ENCODE peak calls at places on chromosome 20, in five cellular contexts. L is ascending aorta, F is cardiac muscle cell, T is IMR-90, K is coronary artery. S is an unnamed sample.

GRCh38 chr20:24963672-24964517 is 14.8 kb downstream of the CST7 start:
- DNase-seq in L (no peak), F (no peak), T (no peak), K (no peak), S (no peak)

GRCh38 chr20:49863666-49864065 is 51.0 kb downstream of the SLC9A8 start:
- DNase-seq in L (peak; percentile 41), F (no peak), T (no peak), K (no peak), S (no peak)

GRCh38 chr20:17641520-17641964 is 40.5 kb downstream of the RRBP1 start:
- DNase-seq in L (no peak), F (no peak), T (no peak), K (no peak), S (no peak)

GRCh38 chr20:14799671-14800070 is 462.3 kb upstream of the FLRT3 start:
- DNase-seq in L (no peak), F (no peak), T (no peak), K (no peak), S (no peak)

GRCh38 chr20:45138451-45139300 is 14.4 kb upstream of the WFDC12 start:
- DNase-seq in L (peak; percentile 67), F (peak; percentile 38), T (no peak), K (no peak), S (peak; percentile 50)

GRCh38 chr20:3749689-3750639 is 17.5 kb downstream of the HSPA12B start:
- DNase-seq in L (no peak), F (peak; percentile 63), T (no peak), K (no peak), S (peak; percentile 68)

GRCh38 chr20:18702736-18703135 is 110.8 kb upstream of the SCP2D1 start:
- DNase-seq in L (no peak), F (no peak), T (no peak), K (no peak), S (no peak)

GRCh38 chr20:47090835-47091234 is 196.2 kb downstream of the EYA2 start:
- DNase-seq in L (no peak), F (no peak), T (no peak), K (no peak), S (no peak)

GRCh38 chr20:37202267-37202943 is 23.1 kb upstream of the MROH8 start:
- DNase-seq in L (peak; percentile 72), F (peak; percentile 65), T (peak; percentile 98), K (no peak), S (peak; percentile 33)

GRCh38 chr20:48864738-48865318 is 37.0 kb upstream of the PREX1 start:
- DNase-seq in L (no peak), F (no peak), T (no peak), K (no peak), S (no peak)

GRCh38 chr20:53842301-53843099 is 227.9 kb downstream of the BCAS1 start:
- DNase-seq in L (no peak), F (no peak), T (no peak), K (no peak), S (no peak)

GRCh38 chr20:36582322-36582721 is 8.9 kb downstream of the TGIF2 start:
- DNase-seq in L (no peak), F (no peak), T (no peak), K (no peak), S (no peak)

GRCh38 chr20:46434597-46434996 is 28.2 kb upstream of the ELMO2 start:
- DNase-seq in L (no peak), F (no peak), T (no peak), K (no peak), S (no peak)

GRCh38 chr20:45631184-45631583 is at the start of gene WFDC9:
- DNase-seq in L (no peak), F (no peak), T (no peak), K (no peak), S (no peak)

GRCh38 chr20:6519556-6519955 is 247.9 kb upstream of the BMP2 start:
- DNase-seq in L (no peak), F (no peak), T (peak; percentile 91), K (no peak), S (no peak)

GRCh38 chr20:10077081-10077471 is 42.3 kb downstream of the ANKEF1 start:
- DNase-seq in L (no peak), F (no peak), T (no peak), K (no peak), S (no peak)

GRCh38 chr20:50019466-50020256 is 36.9 kb downstream of the SNAI1 start:
- DNase-seq in L (no peak), F (no peak), T (no peak), K (no peak), S (no peak)

GRCh38 chr20:15154070-15154469 is 816.7 kb upstream of the FLRT3 start:
- DNase-seq in L (no peak), F (no peak), T (no peak), K (no peak), S (no peak)

GRCh38 chr20:18403269-18403668 is 63.6 kb downstream of the DZANK1 start:
- DNase-seq in L (no peak), F (no peak), T (no peak), K (no peak), S (peak; percentile 14)

GRCh38 chr20:19828233-19828632 is 70.2 kb downstream of the RIN2 start:
- DNase-seq in L (no peak), F (peak; percentile 40), T (peak; percentile 82), K (no peak), S (no peak)

GRCh38 chr20:6178537-6178936 is 55.7 kb upstream of the FERMT1 start:
- DNase-seq in L (no peak), F (peak; percentile 67), T (peak; percentile 51), K (no peak), S (peak; percentile 2)

GRCh38 chr20:34312024-34312460 is 8.9 kb upstream of the AHCY start:
- DNase-seq in L (no peak), F (no peak), T (no peak), K (no peak), S (no peak)

GRCh38 chr20:44217342-44218092 is 6.9 kb upstream of the OSER1 start:
- DNase-seq in L (peak; percentile 71), F (peak; percentile 86), T (peak; percentile 67), K (no peak), S (peak; percentile 64)

GRCh38 chr20:46350201-46350985 is 42.1 kb upstream of the CDH22 start:
- DNase-seq in L (no peak), F (no peak), T (peak; percentile 93), K (no peak), S (peak; percentile 22)

GRCh38 chr20:61436268-61436667 is 184.2 kb downstream of the CDH4 start:
- DNase-seq in L (no peak), F (no peak), T (peak; percentile 61), K (no peak), S (no peak)

GRCh38 chr20:61435184-61435822 is 183.2 kb downstream of the CDH4 start:
- DNase-seq in L (no peak), F (no peak), T (no peak), K (no peak), S (no peak)

GRCh38 chr20:61437280-61438206 is 185.5 kb downstream of the CDH4 start:
- DNase-seq in L (no peak), F (peak; percentile 61), T (peak; percentile 90), K (no peak), S (peak; percentile 20)

GRCh38 chr20:61435823-61436220 is 183.8 kb downstream of the CDH4 start:
- DNase-seq in L (no peak), F (no peak), T (no peak), K (no peak), S (no peak)

DNA sequence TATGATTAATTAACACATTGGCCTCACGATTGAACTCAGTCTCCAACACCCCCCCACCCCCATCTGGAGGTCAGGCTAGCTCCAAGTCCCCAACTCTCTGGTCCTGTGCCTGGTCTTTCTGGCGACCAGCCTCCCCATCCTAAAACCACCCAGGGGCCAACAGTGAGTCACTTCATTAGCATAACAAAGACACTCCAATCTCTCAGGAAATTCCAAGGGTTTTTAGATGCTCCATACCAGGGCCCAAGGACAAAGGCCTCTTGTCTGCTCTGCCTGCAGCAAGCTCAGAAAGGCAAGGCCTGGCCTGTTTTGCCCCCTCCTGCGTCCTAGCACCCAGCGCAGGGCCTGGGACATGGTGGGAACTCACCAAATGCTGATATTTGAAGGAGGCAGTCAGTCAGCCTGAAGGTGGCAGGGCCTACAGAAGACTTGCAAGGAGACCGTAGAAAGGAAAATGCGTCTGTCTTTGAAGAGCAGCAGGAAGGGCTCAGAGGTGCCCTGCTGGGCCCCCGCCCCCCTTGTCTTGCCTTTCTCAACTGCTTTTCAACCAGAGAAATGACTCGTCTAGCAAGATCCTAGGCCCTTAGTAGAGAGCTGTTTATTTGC is 184.7 kb downstream of the CDH4 start:
- DNase-seq in L (no peak), F (peak; percentile 51), T (peak; percentile 58), K (no peak), S (peak; percentile 61)
- TF ChIP-seq CTCF in L (no peak), F (no peak), T (no peak), K (no peak), S (no peak)

GRCh38 chr20:63829943-63830820 is 882 bp downstream of the ZBTB46 start:
- DNase-seq in L (no peak), F (peak; percentile 49), T (peak; percentile 36), K (no peak), S (no peak)
- TF ChIP-seq CTCF in L (no peak), F (no peak), T (no peak), K (no peak), S (no peak)

GRCh38 chr20:51767018-51767866 is 948 bp downstream of the ATP9A start:
- DNase-seq in L (peak; percentile 77), F (peak; percentile 77), T (no peak), K (no peak), S (peak; percentile 46)

GRCh38 chr20:51768759-51769517 is 748 bp upstream of the ATP9A start:
- DNase-seq in L (no peak), F (no peak), T (no peak), K (no peak), S (no peak)

GRCh38 chr20:51763965-51764602 is 4.1 kb downstream of the ATP9A start:
- DNase-seq in L (no peak), F (no peak), T (peak; percentile 27), K (no peak), S (no peak)

GRCh38 chr20:51769941-51770615 is 1.9 kb upstream of the ATP9A start:
- DNase-seq in L (no peak), F (no peak), T (no peak), K (no peak), S (no peak)

GRCh38 chr20:51767867-51768758 is at the start of gene ATP9A:
- DNase-seq in L (no peak), F (peak; percentile 67), T (peak; percentile 31), K (no peak), S (peak; percentile 13)
- TF ChIP-seq CTCF in L (no peak), F (no peak), T (no peak), K (no peak), S (peak; percentile 29)

GRCh38 chr20:23370274-23370673 is 8.3 kb downstream of the GZF1 start:
- DNase-seq in L (no peak), F (no peak), T (no peak), K (no peak), S (no peak)

GRCh38 chr20:23370873-23371272 is 8.9 kb downstream of the GZF1 start:
- DNase-seq in L (no peak), F (no peak), T (no peak), K (no peak), S (no peak)

GRCh38 chr20:23368316-23369110 is 6.5 kb downstream of the GZF1 start:
- DNase-seq in L (no peak), F (no peak), T (peak; percentile 64), K (no peak), S (no peak)

GRCh38 chr20:23367770-23368169 is 5.8 kb downstream of the GZF1 start:
- DNase-seq in L (no peak), F (no peak), T (peak; percentile 57), K (no peak), S (no peak)

GRCh38 chr20:23369424-23369823 is 7.4 kb downstream of the GZF1 start:
- DNase-seq in L (no peak), F (no peak), T (no peak), K (no peak), S (no peak)
- TF ChIP-seq CTCF in L (no peak), F (no peak), T (no peak), K (no peak), S (no peak)